ENCODE peak calls at places on chromosomes 4 and X, in nine cellular contexts. Y is OCI-LY7, X is PC-9, O is hepatocyte, S is esophagus squamous epithelium, V is upper lobe of left lung, R is upper lobe of right lung, L is endothelial cell, P is cardiac muscle cell. T is an unnamed sample.

GRCh38 chrX:110163488-110163887 is 154.4 kb downstream of the AMMECR1 start:
- DNase-seq in Y (no peak), X (peak), O (no peak), S (no peak), V (no peak), R (no peak), L (no peak), P (no peak), T (no peak)

GRCh38 chrX:155086202-155086840 is 15.0 kb downstream of the BRCC3 start:
- DNase-seq in Y (peak), X (no peak), O (peak), S (no peak), V (no peak), R (no peak), L (peak), P (peak), T (no peak)

GRCh38 chr4:78784255-78784654 is 8.1 kb downstream of the BMP2K start:
- DNase-seq in Y (no peak), X (no peak), O (no peak), S (no peak), V (no peak), R (no peak), L (no peak), P (peak), T (no peak)

GRCh38 chr4:15006416-15007024 is 4.2 kb downstream of the CPEB2 start:
- DNase-seq in Y (peak), X (no peak), O (no peak), S (no peak), V (no peak), R (no peak), L (no peak), P (no peak), T (no peak)

GRCh38 chr4:7074423-7074822 is 6.6 kb upstream of the GRPEL1 start:
- DNase-seq in Y (no peak), X (peak), O (no peak), S (no peak), V (no peak), R (no peak), L (no peak), P (no peak), T (no peak)

GRCh38 chr4:11843340-11843739 is 414.6 kb upstream of the HS3ST1 start:
- DNase-seq in Y (no peak), X (no peak), O (no peak), S (no peak), V (no peak), R (no peak), L (no peak), P (no peak), T (no peak)

GRCh38 chrX:129239371-129239770 is 283.9 kb downstream of the SMARCA1 start:
- DNase-seq in Y (no peak), X (no peak), O (no peak), S (no peak), V (no peak), R (no peak), L (no peak), P (no peak), T (no peak)

GRCh38 chr4:98803287-98803677 is 125.7 kb downstream of the EIF4E start:
- DNase-seq in Y (no peak), X (no peak), O (no peak), S (no peak), V (no peak), R (no peak), L (no peak), P (no peak), T (no peak)

GRCh38 chrX:71870337-71871098 is 40.1 kb upstream of the NHSL2 start:
- DNase-seq in Y (peak), X (no peak), O (peak), S (no peak), V (no peak), R (no peak), L (peak), P (peak), T (no peak)

GRCh38 chr4:21090098-21090666 is 389.9 kb downstream of the PACRGL start:
- DNase-seq in Y (no peak), X (no peak), O (no peak), S (no peak), V (no peak), R (no peak), L (no peak), P (no peak), T (no peak)

GRCh38 chrX:138504254-138504653 is 207.3 kb downstream of the FGF13 start:
- DNase-seq in Y (no peak), X (no peak), O (no peak), S (no peak), V (no peak), R (no peak), L (no peak), P (no peak), T (no peak)

GRCh38 chr4:133156556-133156955 is 7.5 kb downstream of the PCDH10 start:
- DNase-seq in Y (no peak), X (no peak), O (no peak), S (no peak), V (no peak), R (no peak), L (no peak), P (no peak), T (no peak)

GRCh38 chrX:107718156-107718621 is 57.4 kb downstream of the TSC22D3 start:
- DNase-seq in Y (peak), X (peak), O (peak), S (no peak), V (no peak), R (no peak), L (peak), P (peak), T (no peak)

GRCh38 chr4:81454953-81455352 is 16.8 kb downstream of the RASGEF1B start:
- DNase-seq in Y (no peak), X (no peak), O (no peak), S (no peak), V (no peak), R (no peak), L (no peak), P (no peak), T (no peak)

GRCh38 chr4:79184461-79184860 is 141.4 kb downstream of the NAA11 start:
- DNase-seq in Y (no peak), X (no peak), O (no peak), S (no peak), V (no peak), R (no peak), L (no peak), P (no peak), T (no peak)

GRCh38 chr4:98046665-98047064 is 96.6 kb downstream of the STPG2 start:
- DNase-seq in Y (no peak), X (no peak), O (no peak), S (no peak), V (no peak), R (no peak), L (no peak), P (no peak), T (no peak)

GRCh38 chr4:37463457-37463856 is 218.9 kb downstream of the NWD2 start:
- DNase-seq in Y (no peak), X (no peak), O (no peak), S (no peak), V (no peak), R (no peak), L (no peak), P (no peak), T (no peak)

GRCh38 chr4:7070729-7071511 is 3.1 kb upstream of the GRPEL1 start:
- DNase-seq in Y (peak), X (peak), O (peak), S (no peak), V (no peak), R (peak), L (peak), P (peak), T (peak)

GRCh38 chr4:168710353-168710946 is 213.6 kb downstream of the PALLD start:
- DNase-seq in Y (no peak), X (no peak), O (peak), S (no peak), V (no peak), R (no peak), L (no peak), P (peak), T (no peak)

GRCh38 chrX:48933757-48934156 is 14.9 kb upstream of the PIM2 start:
- DNase-seq in Y (no peak), X (no peak), O (no peak), S (no peak), V (no peak), R (no peak), L (no peak), P (no peak), T (no peak)
- TF ChIP-seq CTCF in Y (no peak), X (no peak), O (no peak), S (no peak), V (no peak), R (no peak), L (no peak), P (no peak), T (no peak)

DNA sequence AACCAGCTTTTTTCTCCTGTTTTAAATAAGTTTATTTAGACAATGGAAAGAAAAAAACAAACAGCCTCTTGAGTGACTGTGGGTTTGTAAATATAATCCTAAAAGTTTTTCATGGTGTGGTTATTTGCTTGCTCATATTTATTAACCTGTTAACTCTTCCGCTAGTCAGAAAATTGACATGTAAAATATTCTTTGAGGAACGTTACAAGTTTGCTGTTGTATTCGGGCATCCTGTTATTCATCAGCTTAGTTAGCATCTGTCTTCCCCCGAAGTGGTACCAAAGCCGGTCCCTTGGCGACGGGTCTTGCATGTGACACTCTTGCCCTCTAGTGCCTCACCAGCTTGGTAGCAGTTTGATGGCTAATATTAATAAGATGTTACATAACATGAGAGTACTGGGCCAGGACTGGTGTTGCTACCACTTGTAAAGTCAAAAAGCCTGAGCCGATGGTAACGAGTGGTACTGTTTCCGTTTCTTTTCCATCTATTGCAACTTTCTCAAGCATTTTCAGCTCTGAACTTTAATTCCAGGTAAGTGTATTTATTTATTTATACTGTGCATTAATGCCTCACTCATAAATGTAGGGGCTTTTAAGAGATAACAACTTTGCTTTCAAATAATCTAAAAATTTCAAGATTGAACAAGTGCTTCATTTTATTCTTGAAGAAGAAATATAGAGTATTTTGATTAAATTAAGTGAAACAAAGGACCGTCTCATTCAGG is at the start of gene NDST3:
- DNase-seq in Y (no peak), X (peak), O (peak), S (no peak), V (no peak), R (peak), L (peak), P (peak), T (peak)
- TF ChIP-seq CTCF in Y (peak), X (peak), O (peak), S (peak), V (peak), R (peak), L (peak), P (peak), T (no peak)

DNA sequence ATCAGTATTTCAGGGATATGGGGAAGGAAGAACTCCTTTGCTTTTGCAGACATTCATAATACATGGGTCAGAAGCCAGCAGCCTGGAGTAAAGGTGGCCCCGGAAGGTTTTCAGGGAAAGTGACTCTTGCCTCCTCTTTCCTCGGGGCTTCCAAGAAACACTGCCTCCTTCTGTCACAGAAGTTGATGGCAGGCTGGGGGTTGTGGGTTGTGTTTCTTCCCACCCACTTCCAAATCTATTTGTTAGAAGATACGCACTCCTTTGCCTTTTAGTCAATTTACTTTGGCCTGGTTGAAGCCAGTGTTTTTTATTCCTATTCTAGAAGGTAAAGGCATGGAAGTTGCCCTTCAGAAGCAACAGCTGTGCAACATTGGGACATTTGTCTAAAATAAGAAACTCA is 19.7 kb downstream of the KIT start:
- DNase-seq in Y (no peak), X (no peak), O (no peak), S (no peak), V (no peak), R (no peak), L (no peak), P (no peak), T (no peak)
- TF ChIP-seq CTCF in Y (no peak), X (no peak), O (no peak), S (no peak), V (no peak), R (no peak), L (no peak), P (no peak), T (no peak)

DNA sequence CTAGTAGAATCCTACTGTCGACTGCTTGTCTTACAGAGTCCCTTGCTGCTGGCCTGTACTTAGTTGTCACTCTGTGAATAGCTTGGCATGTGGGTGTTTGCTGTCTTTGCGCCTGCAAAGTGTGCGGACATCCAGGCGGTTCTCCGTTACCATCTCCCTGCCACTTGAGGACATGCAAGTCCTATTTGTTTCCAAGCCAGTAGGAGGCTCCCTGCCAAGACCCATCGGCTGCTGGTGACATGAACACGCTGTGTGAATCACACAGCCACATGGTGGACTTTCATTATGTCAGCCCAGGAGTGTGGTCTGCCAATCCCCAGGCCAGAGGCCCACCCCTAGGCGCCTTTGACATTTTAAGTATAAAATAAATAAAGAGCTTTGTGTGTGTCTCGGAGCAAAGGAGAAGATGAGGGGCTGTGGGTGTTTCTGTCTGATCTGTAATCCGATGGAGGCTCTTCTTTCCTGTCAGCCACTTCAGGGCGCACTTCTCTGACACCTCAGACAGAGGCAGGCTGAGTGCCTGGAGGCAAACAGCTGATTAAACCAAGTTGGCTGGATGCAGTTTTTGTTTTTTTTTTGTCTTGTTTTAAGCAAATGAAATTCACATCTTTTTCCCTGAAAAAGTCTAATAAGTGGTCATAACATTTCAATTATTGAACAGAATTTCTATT is 51.5 kb downstream of the ALPK1 start:
- DNase-seq in Y (no peak), X (no peak), O (peak), S (no peak), V (no peak), R (peak), L (peak), P (peak), T (no peak)
- TF ChIP-seq CTCF in Y (no peak), X (no peak), O (peak), S (no peak), V (no peak), R (no peak), L (no peak), P (peak), T (no peak)